ENCODE peak calls at places on chromosomes 3 and 15, in ten cellular contexts. One of them, this sample, is unnamed.

GRCh38 chr3:190307164-190307545 is 15.1 kb downstream of the CLDN1 start:
- DNase-seq in activated naive CD4-positive, alpha-beta T cell: no peak
- DNase-seq in stimulated activated naive B cell treated with anti-CD40 and anti-IgM and Interleukin-4, amounts not matched to agents 10 μg/mL and 1 μg/mL and 100 μg/mL, for 72 hours: no peak
- DNase-seq in progenitor cell of endocrine pancreas: no peak
- DNase-seq in WERI-Rb-1: no peak
- DNase-seq in HS-5: no peak
- DNase-seq in choroid plexus epithelial cell: no peak
- DNase-seq in EH: no peak
- DNase-seq in NCI-H2029 treated with DMSO at 0.1 percent for 48 hours: no peak
- DNase-seq in retina: no peak
- DNase-seq in this sample: no peak

GRCh38 chr3:184687363-184688049 is 24.4 kb downstream of the MAGEF1 start:
- DNase-seq in EH: no peak
- DNase-seq in WERI-Rb-1: no peak
- DNase-seq in HS-5: no peak
- DNase-seq in stimulated activated naive B cell treated with anti-CD40 and anti-IgM and Interleukin-4, amounts not matched to agents 10 μg/mL and 1 μg/mL and 100 μg/mL, for 72 hours: peak; percentile 53
- DNase-seq in choroid plexus epithelial cell: no peak
- DNase-seq in activated naive CD4-positive, alpha-beta T cell: no peak
- DNase-seq in progenitor cell of endocrine pancreas: no peak
- DNase-seq in retina: no peak
- DNase-seq in NCI-H2029 treated with DMSO at 0.1 percent for 48 hours: no peak
- DNase-seq in this sample: no peak

GRCh38 chr15:67068724-67069400 is 3.5 kb downstream of the SMAD3 start:
- DNase-seq in choroid plexus epithelial cell: no peak
- DNase-seq in NCI-H2029 treated with DMSO at 0.1 percent for 48 hours: no peak
- DNase-seq in activated naive CD4-positive, alpha-beta T cell: no peak
- DNase-seq in stimulated activated naive B cell treated with anti-CD40 and anti-IgM and Interleukin-4, amounts not matched to agents 10 μg/mL and 1 μg/mL and 100 μg/mL, for 72 hours: no peak
- DNase-seq in retina: no peak
- DNase-seq in WERI-Rb-1: peak; percentile 20
- DNase-seq in progenitor cell of endocrine pancreas: no peak
- DNase-seq in HS-5: no peak
- DNase-seq in EH: peak; percentile 60
- DNase-seq in this sample: no peak

GRCh38 chr15:31338318-31338878 is 11.8 kb downstream of the KLF13 start:
- DNase-seq in HS-5: no peak
- DNase-seq in NCI-H2029 treated with DMSO at 0.1 percent for 48 hours: no peak
- DNase-seq in stimulated activated naive B cell treated with anti-CD40 and anti-IgM and Interleukin-4, amounts not matched to agents 10 μg/mL and 1 μg/mL and 100 μg/mL, for 72 hours: peak; percentile 50
- DNase-seq in retina: no peak
- DNase-seq in EH: no peak
- DNase-seq in progenitor cell of endocrine pancreas: no peak
- DNase-seq in choroid plexus epithelial cell: no peak
- DNase-seq in activated naive CD4-positive, alpha-beta T cell: no peak
- DNase-seq in WERI-Rb-1: no peak
- DNase-seq in this sample: no peak

GRCh38 chr3:133895208-133896001 is at the start of gene RAB6B:
- DNase-seq in stimulated activated naive B cell treated with anti-CD40 and anti-IgM and Interleukin-4, amounts not matched to agents 10 μg/mL and 1 μg/mL and 100 μg/mL, for 72 hours: no peak
- DNase-seq in HS-5: no peak
- DNase-seq in NCI-H2029 treated with DMSO at 0.1 percent for 48 hours: no peak
- DNase-seq in WERI-Rb-1: peak; percentile 25
- DNase-seq in progenitor cell of endocrine pancreas: peak; percentile 33
- DNase-seq in activated naive CD4-positive, alpha-beta T cell: no peak
- DNase-seq in EH: peak; percentile 51
- DNase-seq in choroid plexus epithelial cell: peak; percentile 44
- DNase-seq in retina: peak; percentile 91
- DNase-seq in this sample: no peak

GRCh38 chr15:86799226-86799625 is 719.6 kb downstream of the AGBL1 start:
- DNase-seq in EH: no peak
- DNase-seq in progenitor cell of endocrine pancreas: no peak
- DNase-seq in HS-5: no peak
- DNase-seq in stimulated activated naive B cell treated with anti-CD40 and anti-IgM and Interleukin-4, amounts not matched to agents 10 μg/mL and 1 μg/mL and 100 μg/mL, for 72 hours: no peak
- DNase-seq in choroid plexus epithelial cell: no peak
- DNase-seq in NCI-H2029 treated with DMSO at 0.1 percent for 48 hours: no peak
- DNase-seq in activated naive CD4-positive, alpha-beta T cell: no peak
- DNase-seq in retina: no peak
- DNase-seq in WERI-Rb-1: no peak
- DNase-seq in this sample: no peak

GRCh38 chr15:35630570-35630969 is 84.6 kb upstream of the DPH6 start:
- DNase-seq in EH: no peak
- DNase-seq in retina: no peak
- DNase-seq in stimulated activated naive B cell treated with anti-CD40 and anti-IgM and Interleukin-4, amounts not matched to agents 10 μg/mL and 1 μg/mL and 100 μg/mL, for 72 hours: no peak
- DNase-seq in progenitor cell of endocrine pancreas: no peak
- DNase-seq in WERI-Rb-1: no peak
- DNase-seq in HS-5: no peak
- DNase-seq in choroid plexus epithelial cell: peak; percentile 80
- DNase-seq in activated naive CD4-positive, alpha-beta T cell: no peak
- DNase-seq in NCI-H2029 treated with DMSO at 0.1 percent for 48 hours: no peak
- DNase-seq in this sample: no peak

GRCh38 chr3:120111898-120112297 is 17.7 kb upstream of the GSK3B start:
- DNase-seq in NCI-H2029 treated with DMSO at 0.1 percent for 48 hours: no peak
- DNase-seq in choroid plexus epithelial cell: no peak
- DNase-seq in EH: no peak
- DNase-seq in activated naive CD4-positive, alpha-beta T cell: no peak
- DNase-seq in HS-5: no peak
- DNase-seq in stimulated activated naive B cell treated with anti-CD40 and anti-IgM and Interleukin-4, amounts not matched to agents 10 μg/mL and 1 μg/mL and 100 μg/mL, for 72 hours: no peak
- DNase-seq in retina: no peak
- DNase-seq in progenitor cell of endocrine pancreas: no peak
- DNase-seq in WERI-Rb-1: no peak
- DNase-seq in this sample: no peak

GRCh38 chr15:47607750-47608149 is 109.6 kb upstream of the SEMA6D start:
- DNase-seq in HS-5: no peak
- DNase-seq in choroid plexus epithelial cell: peak; percentile 12
- DNase-seq in NCI-H2029 treated with DMSO at 0.1 percent for 48 hours: no peak
- DNase-seq in retina: no peak
- DNase-seq in WERI-Rb-1: no peak
- DNase-seq in stimulated activated naive B cell treated with anti-CD40 and anti-IgM and Interleukin-4, amounts not matched to agents 10 μg/mL and 1 μg/mL and 100 μg/mL, for 72 hours: no peak
- DNase-seq in EH: no peak
- DNase-seq in progenitor cell of endocrine pancreas: no peak
- DNase-seq in activated naive CD4-positive, alpha-beta T cell: no peak
- DNase-seq in this sample: no peak

GRCh38 chr3:184471439-184471838 is 90.1 kb upstream of the EPHB3 start:
- DNase-seq in stimulated activated naive B cell treated with anti-CD40 and anti-IgM and Interleukin-4, amounts not matched to agents 10 μg/mL and 1 μg/mL and 100 μg/mL, for 72 hours: no peak
- DNase-seq in NCI-H2029 treated with DMSO at 0.1 percent for 48 hours: no peak
- DNase-seq in activated naive CD4-positive, alpha-beta T cell: no peak
- DNase-seq in choroid plexus epithelial cell: no peak
- DNase-seq in EH: no peak
- DNase-seq in HS-5: no peak
- DNase-seq in progenitor cell of endocrine pancreas: no peak
- DNase-seq in retina: no peak
- DNase-seq in WERI-Rb-1: no peak
- DNase-seq in this sample: no peak

GRCh38 chr3:37785718-37786117 is 76.0 kb upstream of the CTDSPL start:
- DNase-seq in retina: no peak
- DNase-seq in progenitor cell of endocrine pancreas: no peak
- DNase-seq in choroid plexus epithelial cell: no peak
- DNase-seq in WERI-Rb-1: no peak
- DNase-seq in EH: no peak
- DNase-seq in stimulated activated naive B cell treated with anti-CD40 and anti-IgM and Interleukin-4, amounts not matched to agents 10 μg/mL and 1 μg/mL and 100 μg/mL, for 72 hours: no peak
- DNase-seq in HS-5: no peak
- DNase-seq in NCI-H2029 treated with DMSO at 0.1 percent for 48 hours: no peak
- DNase-seq in activated naive CD4-positive, alpha-beta T cell: no peak
- DNase-seq in this sample: no peak

GRCh38 chr15:36608166-36608565 is 28.7 kb downstream of the CDIN1 start:
- DNase-seq in EH: peak; percentile 52
- DNase-seq in choroid plexus epithelial cell: no peak
- DNase-seq in HS-5: no peak
- DNase-seq in activated naive CD4-positive, alpha-beta T cell: no peak
- DNase-seq in retina: no peak
- DNase-seq in progenitor cell of endocrine pancreas: no peak
- DNase-seq in NCI-H2029 treated with DMSO at 0.1 percent for 48 hours: no peak
- DNase-seq in stimulated activated naive B cell treated with anti-CD40 and anti-IgM and Interleukin-4, amounts not matched to agents 10 μg/mL and 1 μg/mL and 100 μg/mL, for 72 hours: no peak
- DNase-seq in WERI-Rb-1: no peak
- DNase-seq in this sample: no peak